ENCODE peak calls at places on chromosomes 5 and 9, in ten cellular contexts. One of them, this sample, is unnamed.

GRCh38 chr5:96432245-96433065 is 593 bp downstream of the PCSK1 start:
- DNase-seq in stromal cell of bone marrow: no peak
- DNase-seq in DMS53: peak
- DNase-seq in brain microvascular endothelial cell: no peak
- DNase-seq in SK-N-DZ: no peak
- DNase-seq in NCI-H774: peak
- DNase-seq in astrocyte: peak
- DNase-seq in NCI-H524: peak
- DNase-seq in Caki2: no peak
- DNase-seq in AG08396: no peak
- DNase-seq in this sample: no peak

GRCh38 chr9:1049641-1050040 is 516 bp upstream of the DMRT2 start:
- DNase-seq in NCI-H774: no peak
- DNase-seq in astrocyte: no peak
- DNase-seq in Caki2: no peak
- DNase-seq in brain microvascular endothelial cell: no peak
- DNase-seq in DMS53: peak
- DNase-seq in AG08396: no peak
- DNase-seq in SK-N-DZ: no peak
- DNase-seq in stromal cell of bone marrow: no peak
- DNase-seq in NCI-H524: peak
- DNase-seq in this sample: no peak

GRCh38 chr5:157126-157715 is 34.1 kb upstream of the LRRC14B start:
- DNase-seq in NCI-H774: no peak
- DNase-seq in AG08396: no peak
- DNase-seq in NCI-H524: no peak
- DNase-seq in stromal cell of bone marrow: no peak
- DNase-seq in astrocyte: no peak
- DNase-seq in SK-N-DZ: no peak
- DNase-seq in brain microvascular endothelial cell: no peak
- DNase-seq in Caki2: no peak
- DNase-seq in DMS53: no peak
- DNase-seq in this sample: no peak

GRCh38 chr9:127885508-127886281 is 8.2 kb upstream of the AK1 start:
- DNase-seq in SK-N-DZ: no peak
- DNase-seq in DMS53: no peak
- DNase-seq in astrocyte: no peak
- DNase-seq in NCI-H524: no peak
- DNase-seq in stromal cell of bone marrow: no peak
- DNase-seq in brain microvascular endothelial cell: no peak
- DNase-seq in Caki2: no peak
- DNase-seq in NCI-H774: no peak
- DNase-seq in AG08396: no peak
- DNase-seq in this sample: no peak

GRCh38 chr9:33731625-33732024 is 63.7 kb upstream of the PRSS3 start:
- DNase-seq in brain microvascular endothelial cell: no peak
- DNase-seq in AG08396: no peak
- DNase-seq in DMS53: no peak
- DNase-seq in astrocyte: no peak
- DNase-seq in SK-N-DZ: no peak
- DNase-seq in Caki2: no peak
- DNase-seq in stromal cell of bone marrow: no peak
- DNase-seq in NCI-H774: no peak
- DNase-seq in NCI-H524: no peak
- DNase-seq in this sample: no peak

GRCh38 chr9:120925535-120926396 is 830 bp downstream of the TRAF1 start:
- DNase-seq in NCI-H774: no peak
- DNase-seq in DMS53: no peak
- DNase-seq in AG08396: peak
- DNase-seq in SK-N-DZ: no peak
- DNase-seq in Caki2: peak
- DNase-seq in astrocyte: peak
- DNase-seq in brain microvascular endothelial cell: peak
- DNase-seq in stromal cell of bone marrow: peak
- DNase-seq in NCI-H524: no peak
- DNase-seq in this sample: no peak

GRCh38 chr5:83069406-83069805 is 7.8 kb downstream of the TMEM167A start:
- DNase-seq in stromal cell of bone marrow: no peak
- DNase-seq in brain microvascular endothelial cell: peak
- DNase-seq in DMS53: no peak
- DNase-seq in astrocyte: no peak
- DNase-seq in Caki2: no peak
- DNase-seq in NCI-H524: peak
- DNase-seq in AG08396: no peak
- DNase-seq in SK-N-DZ: no peak
- DNase-seq in NCI-H774: no peak
- DNase-seq in this sample: no peak

GRCh38 chr9:125663127-125663526 is 43.9 kb downstream of the MAPKAP1 start:
- DNase-seq in Caki2: peak
- DNase-seq in SK-N-DZ: no peak
- DNase-seq in AG08396: peak
- DNase-seq in brain microvascular endothelial cell: peak
- DNase-seq in astrocyte: peak
- DNase-seq in NCI-H774: no peak
- DNase-seq in DMS53: peak
- DNase-seq in NCI-H524: no peak
- DNase-seq in stromal cell of bone marrow: no peak
- DNase-seq in this sample: peak

GRCh38 chr5:1636981-1637638 is 113.3 kb upstream of the LPCAT1 start:
- DNase-seq in brain microvascular endothelial cell: no peak
- DNase-seq in DMS53: no peak
- DNase-seq in NCI-H774: no peak
- DNase-seq in SK-N-DZ: no peak
- DNase-seq in AG08396: no peak
- DNase-seq in astrocyte: no peak
- DNase-seq in NCI-H524: no peak
- DNase-seq in Caki2: no peak
- DNase-seq in stromal cell of bone marrow: no peak
- DNase-seq in this sample: no peak

GRCh38 chr5:38593959-38594358 is 37.5 kb upstream of the LIFR start:
- DNase-seq in brain microvascular endothelial cell: no peak
- DNase-seq in NCI-H524: no peak
- DNase-seq in AG08396: no peak
- DNase-seq in Caki2: no peak
- DNase-seq in stromal cell of bone marrow: no peak
- DNase-seq in astrocyte: no peak
- DNase-seq in SK-N-DZ: no peak
- DNase-seq in NCI-H774: no peak
- DNase-seq in DMS53: no peak
- DNase-seq in this sample: no peak

GRCh38 chr5:107812570-107813141 is 141.9 kb upstream of the EFNA5 start:
- DNase-seq in stromal cell of bone marrow: no peak
- DNase-seq in DMS53: no peak
- DNase-seq in SK-N-DZ: no peak
- DNase-seq in NCI-H774: no peak
- DNase-seq in Caki2: no peak
- DNase-seq in brain microvascular endothelial cell: peak
- DNase-seq in astrocyte: peak
- DNase-seq in AG08396: peak
- DNase-seq in NCI-H524: peak
- DNase-seq in this sample: no peak

GRCh38 chr9:128360826-128361225 is 10.3 kb upstream of the URM1 start:
- DNase-seq in SK-N-DZ: no peak
- DNase-seq in AG08396: no peak
- DNase-seq in NCI-H774: no peak
- DNase-seq in astrocyte: no peak
- DNase-seq in stromal cell of bone marrow: no peak
- DNase-seq in DMS53: no peak
- DNase-seq in NCI-H524: no peak
- DNase-seq in Caki2: no peak
- DNase-seq in brain microvascular endothelial cell: no peak
- DNase-seq in this sample: no peak

GRCh38 chr9:76886318-76886717 is 19.6 kb downstream of the PRUNE2 start:
- DNase-seq in AG08396: no peak
- DNase-seq in Caki2: no peak
- DNase-seq in brain microvascular endothelial cell: no peak
- DNase-seq in DMS53: no peak
- DNase-seq in NCI-H524: no peak
- DNase-seq in stromal cell of bone marrow: no peak
- DNase-seq in NCI-H774: no peak
- DNase-seq in astrocyte: no peak
- DNase-seq in SK-N-DZ: no peak
- DNase-seq in this sample: no peak

GRCh38 chr9:128286435-128286834 is 10.4 kb downstream of the SWI5 start:
- DNase-seq in DMS53: no peak
- DNase-seq in Caki2: no peak
- DNase-seq in SK-N-DZ: no peak
- DNase-seq in astrocyte: peak
- DNase-seq in AG08396: peak
- DNase-seq in stromal cell of bone marrow: peak
- DNase-seq in NCI-H524: no peak
- DNase-seq in NCI-H774: no peak
- DNase-seq in brain microvascular endothelial cell: no peak
- DNase-seq in this sample: no peak

GRCh38 chr9:115838417-115838816 is 315.2 kb upstream of the PAPPA start:
- DNase-seq in SK-N-DZ: no peak
- DNase-seq in stromal cell of bone marrow: no peak
- DNase-seq in astrocyte: no peak
- DNase-seq in NCI-H524: no peak
- DNase-seq in DMS53: no peak
- DNase-seq in Caki2: no peak
- DNase-seq in brain microvascular endothelial cell: no peak
- DNase-seq in AG08396: no peak
- DNase-seq in NCI-H774: no peak
- DNase-seq in this sample: no peak

GRCh38 chr9:127539259-127539981 is 72.7 kb upstream of the STXBP1 start:
- DNase-seq in AG08396: peak
- DNase-seq in SK-N-DZ: no peak
- DNase-seq in NCI-H774: no peak
- DNase-seq in stromal cell of bone marrow: no peak
- DNase-seq in NCI-H524: no peak
- DNase-seq in astrocyte: no peak
- DNase-seq in Caki2: no peak
- DNase-seq in brain microvascular endothelial cell: no peak
- DNase-seq in DMS53: no peak
- DNase-seq in this sample: no peak

GRCh38 chr9:114693248-114693895 is 11.4 kb upstream of the TEX48 start:
- DNase-seq in Caki2: no peak
- DNase-seq in SK-N-DZ: no peak
- DNase-seq in astrocyte: no peak
- DNase-seq in NCI-H524: no peak
- DNase-seq in NCI-H774: no peak
- DNase-seq in brain microvascular endothelial cell: no peak
- DNase-seq in stromal cell of bone marrow: no peak
- DNase-seq in DMS53: no peak
- DNase-seq in AG08396: no peak
- DNase-seq in this sample: no peak

GRCh38 chr9:19642256-19642655 is 146.6 kb downstream of the SLC24A2 start:
- DNase-seq in astrocyte: no peak
- DNase-seq in NCI-H774: peak
- DNase-seq in stromal cell of bone marrow: no peak
- DNase-seq in DMS53: peak
- DNase-seq in AG08396: no peak
- DNase-seq in Caki2: no peak
- DNase-seq in NCI-H524: peak
- DNase-seq in SK-N-DZ: no peak
- DNase-seq in brain microvascular endothelial cell: no peak
- DNase-seq in this sample: no peak

GRCh38 chr5:89303033-89303480 is 420.1 kb upstream of the MEF2C start:
- DNase-seq in NCI-H774: no peak
- DNase-seq in Caki2: no peak
- DNase-seq in brain microvascular endothelial cell: no peak
- DNase-seq in DMS53: no peak
- DNase-seq in AG08396: no peak
- DNase-seq in stromal cell of bone marrow: no peak
- DNase-seq in NCI-H524: no peak
- DNase-seq in astrocyte: no peak
- DNase-seq in SK-N-DZ: no peak
- DNase-seq in this sample: no peak

GRCh38 chr5:129996896-129997295 is 92.6 kb downstream of the CHSY3 start:
- DNase-seq in stromal cell of bone marrow: no peak
- DNase-seq in AG08396: peak
- DNase-seq in DMS53: no peak
- DNase-seq in astrocyte: peak
- DNase-seq in SK-N-DZ: no peak
- DNase-seq in Caki2: no peak
- DNase-seq in NCI-H774: no peak
- DNase-seq in NCI-H524: no peak
- DNase-seq in brain microvascular endothelial cell: no peak
- DNase-seq in this sample: no peak

GRCh38 chr9:93295031-93295430 is 111.1 kb downstream of the WNK2 start:
- DNase-seq in NCI-H524: no peak
- DNase-seq in DMS53: no peak
- DNase-seq in Caki2: no peak
- DNase-seq in astrocyte: no peak
- DNase-seq in AG08396: peak
- DNase-seq in brain microvascular endothelial cell: no peak
- DNase-seq in SK-N-DZ: no peak
- DNase-seq in NCI-H774: no peak
- DNase-seq in stromal cell of bone marrow: no peak
- DNase-seq in this sample: no peak

GRCh38 chr5:119876522-119876921 is 247.2 kb downstream of the FAM170A start:
- DNase-seq in NCI-H524: no peak
- DNase-seq in brain microvascular endothelial cell: no peak
- DNase-seq in DMS53: no peak
- DNase-seq in astrocyte: no peak
- DNase-seq in SK-N-DZ: no peak
- DNase-seq in Caki2: no peak
- DNase-seq in NCI-H774: no peak
- DNase-seq in stromal cell of bone marrow: no peak
- DNase-seq in AG08396: no peak
- DNase-seq in this sample: no peak

GRCh38 chr5:107449369-107449768 is 221.4 kb downstream of the EFNA5 start:
- DNase-seq in astrocyte: no peak
- DNase-seq in AG08396: no peak
- DNase-seq in brain microvascular endothelial cell: no peak
- DNase-seq in SK-N-DZ: no peak
- DNase-seq in DMS53: peak
- DNase-seq in NCI-H524: no peak
- DNase-seq in NCI-H774: no peak
- DNase-seq in Caki2: no peak
- DNase-seq in stromal cell of bone marrow: no peak
- DNase-seq in this sample: no peak

GRCh38 chr5:129051283-129051682 is 43.3 kb upstream of the ISOC1 start:
- DNase-seq in NCI-H524: no peak
- DNase-seq in stromal cell of bone marrow: no peak
- DNase-seq in Caki2: no peak
- DNase-seq in NCI-H774: no peak
- DNase-seq in astrocyte: no peak
- DNase-seq in SK-N-DZ: no peak
- DNase-seq in AG08396: no peak
- DNase-seq in DMS53: no peak
- DNase-seq in brain microvascular endothelial cell: no peak
- DNase-seq in this sample: no peak